ENCODE peak calls at places on chromosomes 5 and 9, in nine cellular contexts. One of them, this sample, is unnamed.

GRCh38 chr9:79185866-79186265 is 385.9 kb upstream of the TLE4 start:
- DNase-seq in WERI-Rb-1: no peak
- DNase-seq in left ventricle myocardium inferior: no peak
- DNase-seq in MG63: no peak
- DNase-seq in fibroblast of lung: peak; percentile 46
- DNase-seq in BE2C: no peak
- DNase-seq in brain microvascular endothelial cell: no peak
- DNase-seq in fibroblast of the aortic adventitia: peak; percentile 83
- DNase-seq in DND-41: no peak
- DNase-seq in this sample: no peak

GRCh38 chr5:129945031-129945430 is 40.8 kb downstream of the CHSY3 start:
- DNase-seq in DND-41: no peak
- DNase-seq in MG63: no peak
- DNase-seq in WERI-Rb-1: no peak
- DNase-seq in fibroblast of the aortic adventitia: peak; percentile 41
- DNase-seq in left ventricle myocardium inferior: no peak
- DNase-seq in BE2C: no peak
- DNase-seq in brain microvascular endothelial cell: peak; percentile 46
- DNase-seq in fibroblast of lung: peak; percentile 49
- DNase-seq in this sample: no peak

GRCh38 chr5:138979684-138980275 is 104.6 kb upstream of the LRRTM2 start:
- DNase-seq in fibroblast of the aortic adventitia: no peak
- DNase-seq in WERI-Rb-1: no peak
- DNase-seq in BE2C: no peak
- DNase-seq in brain microvascular endothelial cell: no peak
- DNase-seq in DND-41: peak; percentile 82
- DNase-seq in fibroblast of lung: no peak
- DNase-seq in MG63: no peak
- DNase-seq in left ventricle myocardium inferior: no peak
- DNase-seq in this sample: no peak

GRCh38 chr5:42779083-42779482 is 22.5 kb downstream of the CCDC152 start:
- DNase-seq in left ventricle myocardium inferior: no peak
- DNase-seq in WERI-Rb-1: no peak
- DNase-seq in fibroblast of the aortic adventitia: no peak
- DNase-seq in brain microvascular endothelial cell: no peak
- DNase-seq in MG63: no peak
- DNase-seq in BE2C: no peak
- DNase-seq in DND-41: no peak
- DNase-seq in fibroblast of lung: no peak
- DNase-seq in this sample: no peak

GRCh38 chr5:151075698-151076331 is 5.0 kb downstream of the TNIP1 start:
- DNase-seq in WERI-Rb-1: no peak
- DNase-seq in fibroblast of the aortic adventitia: no peak
- DNase-seq in left ventricle myocardium inferior: no peak
- DNase-seq in MG63: peak; percentile 39
- DNase-seq in BE2C: no peak
- DNase-seq in fibroblast of lung: no peak
- DNase-seq in brain microvascular endothelial cell: peak; percentile 49
- DNase-seq in DND-41: no peak
- DNase-seq in this sample: no peak

GRCh38 chr5:139711067-139711851 is 63.1 kb downstream of the CXXC5 start:
- DNase-seq in brain microvascular endothelial cell: no peak
- DNase-seq in fibroblast of the aortic adventitia: peak; percentile 27
- DNase-seq in fibroblast of lung: no peak
- DNase-seq in BE2C: peak; percentile 70
- DNase-seq in DND-41: peak; percentile 92
- DNase-seq in WERI-Rb-1: peak; percentile 81
- DNase-seq in left ventricle myocardium inferior: peak; percentile 30
- DNase-seq in MG63: peak; percentile 79
- DNase-seq in this sample: peak; percentile 37

GRCh38 chr5:137751869-137752491 is 2.2 kb downstream of the HNRNPA0 start:
- DNase-seq in fibroblast of lung: peak; percentile 89
- DNase-seq in fibroblast of the aortic adventitia: peak; percentile 91
- DNase-seq in MG63: peak; percentile 39
- DNase-seq in left ventricle myocardium inferior: no peak
- DNase-seq in brain microvascular endothelial cell: peak; percentile 35
- DNase-seq in WERI-Rb-1: peak; percentile 24
- DNase-seq in DND-41: no peak
- DNase-seq in BE2C: peak; percentile 33
- DNase-seq in this sample: peak; percentile 50

GRCh38 chr9:136055715-136056545 is 39.2 kb downstream of the NACC2 start:
- DNase-seq in fibroblast of lung: no peak
- DNase-seq in WERI-Rb-1: no peak
- DNase-seq in left ventricle myocardium inferior: no peak
- DNase-seq in BE2C: peak; percentile 15
- DNase-seq in MG63: no peak
- DNase-seq in DND-41: no peak
- DNase-seq in fibroblast of the aortic adventitia: no peak
- DNase-seq in brain microvascular endothelial cell: no peak
- DNase-seq in this sample: peak; percentile 23

GRCh38 chr5:956941-957729 is 51.5 kb upstream of the NKD2 start:
- DNase-seq in BE2C: no peak
- DNase-seq in DND-41: peak; percentile 71
- DNase-seq in MG63: peak; percentile 96
- DNase-seq in brain microvascular endothelial cell: peak; percentile 40
- DNase-seq in fibroblast of the aortic adventitia: peak; percentile 95
- DNase-seq in fibroblast of lung: peak; percentile 84
- DNase-seq in left ventricle myocardium inferior: no peak
- DNase-seq in WERI-Rb-1: no peak
- DNase-seq in this sample: peak; percentile 69

GRCh38 chr9:75197521-75197920 is 109.2 kb downstream of the OSTF1 start:
- DNase-seq in MG63: no peak
- DNase-seq in DND-41: no peak
- DNase-seq in fibroblast of lung: no peak
- DNase-seq in brain microvascular endothelial cell: peak; percentile 14
- DNase-seq in BE2C: no peak
- DNase-seq in WERI-Rb-1: no peak
- DNase-seq in fibroblast of the aortic adventitia: no peak
- DNase-seq in left ventricle myocardium inferior: no peak
- DNase-seq in this sample: no peak

GRCh38 chr5:110807174-110807573 is 68.4 kb downstream of the SLC25A46 start:
- DNase-seq in left ventricle myocardium inferior: peak; percentile 37
- DNase-seq in BE2C: no peak
- DNase-seq in WERI-Rb-1: no peak
- DNase-seq in fibroblast of the aortic adventitia: peak; percentile 58
- DNase-seq in DND-41: no peak
- DNase-seq in MG63: peak; percentile 42
- DNase-seq in fibroblast of lung: peak; percentile 83
- DNase-seq in brain microvascular endothelial cell: no peak
- DNase-seq in this sample: no peak

GRCh38 chr5:88690619-88691560 is 192.1 kb downstream of the MEF2C start:
- DNase-seq in BE2C: peak; percentile 59
- DNase-seq in DND-41: peak; percentile 9
- DNase-seq in MG63: peak; percentile 61
- DNase-seq in fibroblast of the aortic adventitia: peak; percentile 63
- DNase-seq in brain microvascular endothelial cell: no peak
- DNase-seq in left ventricle myocardium inferior: peak; percentile 66
- DNase-seq in fibroblast of lung: peak; percentile 66
- DNase-seq in WERI-Rb-1: peak; percentile 57
- DNase-seq in this sample: peak; percentile 71

GRCh38 chr5:122144236-122144635 is 14.9 kb downstream of the ZNF474 start:
- DNase-seq in fibroblast of lung: no peak
- DNase-seq in left ventricle myocardium inferior: no peak
- DNase-seq in fibroblast of the aortic adventitia: no peak
- DNase-seq in MG63: no peak
- DNase-seq in DND-41: no peak
- DNase-seq in BE2C: no peak
- DNase-seq in WERI-Rb-1: no peak
- DNase-seq in brain microvascular endothelial cell: no peak
- DNase-seq in this sample: no peak

GRCh38 chr5:103904651-103905050 is 342.1 kb upstream of the NUDT12 start:
- DNase-seq in fibroblast of the aortic adventitia: no peak
- DNase-seq in brain microvascular endothelial cell: no peak
- DNase-seq in left ventricle myocardium inferior: no peak
- DNase-seq in WERI-Rb-1: no peak
- DNase-seq in MG63: no peak
- DNase-seq in DND-41: no peak
- DNase-seq in fibroblast of lung: no peak
- DNase-seq in BE2C: no peak
- DNase-seq in this sample: no peak

GRCh38 chr9:134304712-134305111 is 21.5 kb upstream of the RXRA start:
- DNase-seq in MG63: no peak
- DNase-seq in BE2C: no peak
- DNase-seq in left ventricle myocardium inferior: no peak
- DNase-seq in WERI-Rb-1: no peak
- DNase-seq in brain microvascular endothelial cell: no peak
- DNase-seq in DND-41: no peak
- DNase-seq in fibroblast of lung: no peak
- DNase-seq in fibroblast of the aortic adventitia: no peak
- DNase-seq in this sample: no peak

GRCh38 chr9:15606667-15607472 is 54.0 kb downstream of the CCDC171 start:
- DNase-seq in WERI-Rb-1: no peak
- DNase-seq in MG63: no peak
- DNase-seq in BE2C: no peak
- DNase-seq in DND-41: no peak
- DNase-seq in fibroblast of the aortic adventitia: peak; percentile 66
- DNase-seq in brain microvascular endothelial cell: peak; percentile 42
- DNase-seq in fibroblast of lung: peak; percentile 65
- DNase-seq in left ventricle myocardium inferior: no peak
- DNase-seq in this sample: peak; percentile 62

GRCh38 chr5:89417990-89418820 is 535.2 kb upstream of the MEF2C start:
- DNase-seq in BE2C: no peak
- DNase-seq in fibroblast of the aortic adventitia: no peak
- DNase-seq in left ventricle myocardium inferior: no peak
- DNase-seq in DND-41: no peak
- DNase-seq in brain microvascular endothelial cell: peak; percentile 95
- DNase-seq in MG63: no peak
- DNase-seq in fibroblast of lung: no peak
- DNase-seq in WERI-Rb-1: peak; percentile 11
- DNase-seq in this sample: no peak

GRCh38 chr5:125492977-125493376 is 746.5 kb upstream of the ZNF608 start:
- DNase-seq in DND-41: no peak
- DNase-seq in MG63: peak; percentile 18
- DNase-seq in WERI-Rb-1: no peak
- DNase-seq in brain microvascular endothelial cell: no peak
- DNase-seq in left ventricle myocardium inferior: no peak
- DNase-seq in fibroblast of the aortic adventitia: no peak
- DNase-seq in fibroblast of lung: no peak
- DNase-seq in BE2C: peak; percentile 54
- DNase-seq in this sample: no peak

GRCh38 chr5:80715887-80716286 is 61.1 kb upstream of the DHFR start:
- DNase-seq in WERI-Rb-1: no peak
- DNase-seq in left ventricle myocardium inferior: no peak
- DNase-seq in MG63: no peak
- DNase-seq in DND-41: no peak
- DNase-seq in brain microvascular endothelial cell: no peak
- DNase-seq in fibroblast of the aortic adventitia: no peak
- DNase-seq in BE2C: no peak
- DNase-seq in fibroblast of lung: no peak
- DNase-seq in this sample: no peak
- H3K4me3 ChIP-seq in WERI-Rb-1: no peak overlapping the region
- H3K4me3 ChIP-seq in left ventricle myocardium inferior: no peak overlapping the region
- H3K4me3 ChIP-seq in MG63: no peak overlapping the region
- H3K4me3 ChIP-seq in DND-41: no peak overlapping the region
- H3K4me3 ChIP-seq in brain microvascular endothelial cell: no peak overlapping the region
- H3K4me3 ChIP-seq in fibroblast of the aortic adventitia: no peak overlapping the region
- H3K4me3 ChIP-seq in BE2C: no peak overlapping the region
- H3K4me3 ChIP-seq in fibroblast of lung: no peak overlapping the region
- H3K4me3 ChIP-seq in this sample: no peak overlapping the region

GRCh38 chr9:122226142-122226757 is 2.5 kb downstream of the LHX6 start:
- DNase-seq in fibroblast of the aortic adventitia: no peak
- DNase-seq in MG63: no peak
- DNase-seq in fibroblast of lung: no peak
- DNase-seq in WERI-Rb-1: no peak
- DNase-seq in brain microvascular endothelial cell: no peak
- DNase-seq in BE2C: no peak
- DNase-seq in left ventricle myocardium inferior: no peak
- DNase-seq in DND-41: no peak
- DNase-seq in this sample: no peak

GRCh38 chr9:122227576-122227903 is 1.2 kb downstream of the LHX6 start:
- DNase-seq in DND-41: no peak
- DNase-seq in MG63: no peak
- DNase-seq in fibroblast of the aortic adventitia: no peak
- DNase-seq in BE2C: no peak
- DNase-seq in WERI-Rb-1: no peak
- DNase-seq in left ventricle myocardium inferior: no peak
- DNase-seq in brain microvascular endothelial cell: no peak
- DNase-seq in fibroblast of lung: no peak
- DNase-seq in this sample: no peak

GRCh38 chr9:122228191-122228905 is 409 bp downstream of the LHX6 start:
- DNase-seq in BE2C: no peak
- DNase-seq in WERI-Rb-1: no peak
- DNase-seq in fibroblast of the aortic adventitia: no peak
- DNase-seq in DND-41: no peak
- DNase-seq in left ventricle myocardium inferior: no peak
- DNase-seq in MG63: peak; percentile 9
- DNase-seq in brain microvascular endothelial cell: no peak
- DNase-seq in fibroblast of lung: no peak
- DNase-seq in this sample: no peak

GRCh38 chr9:122225323-122226141 is 3.2 kb downstream of the LHX6 start:
- DNase-seq in MG63: no peak
- DNase-seq in brain microvascular endothelial cell: no peak
- DNase-seq in BE2C: no peak
- DNase-seq in left ventricle myocardium inferior: no peak
- DNase-seq in WERI-Rb-1: no peak
- DNase-seq in fibroblast of lung: no peak
- DNase-seq in DND-41: no peak
- DNase-seq in fibroblast of the aortic adventitia: no peak
- DNase-seq in this sample: no peak

GRCh38 chr9:122226758-122227575 is 1.8 kb downstream of the LHX6 start:
- DNase-seq in BE2C: no peak
- DNase-seq in left ventricle myocardium inferior: no peak
- DNase-seq in DND-41: no peak
- DNase-seq in fibroblast of the aortic adventitia: no peak
- DNase-seq in MG63: no peak
- DNase-seq in WERI-Rb-1: peak; percentile 36
- DNase-seq in fibroblast of lung: no peak
- DNase-seq in brain microvascular endothelial cell: no peak
- DNase-seq in this sample: no peak
- H3K4me3 ChIP-seq in BE2C: no peak overlapping the region
- H3K4me3 ChIP-seq in left ventricle myocardium inferior: peak overlapping the region; percentile 60
- H3K4me3 ChIP-seq in DND-41: no peak overlapping the region
- H3K4me3 ChIP-seq in fibroblast of the aortic adventitia: no peak overlapping the region
- H3K4me3 ChIP-seq in MG63: no peak overlapping the region
- H3K4me3 ChIP-seq in WERI-Rb-1: peak overlapping the region; percentile 34
- H3K4me3 ChIP-seq in fibroblast of lung: no peak overlapping the region
- H3K4me3 ChIP-seq in brain microvascular endothelial cell: no peak overlapping the region
- H3K4me3 ChIP-seq in this sample: no peak overlapping the region

GRCh38 chr9:98977246-98977681 is 33.6 kb downstream of the COL15A1 start:
- DNase-seq in MG63: no peak
- DNase-seq in DND-41: no peak
- DNase-seq in fibroblast of lung: no peak
- DNase-seq in brain microvascular endothelial cell: no peak
- DNase-seq in WERI-Rb-1: no peak
- DNase-seq in left ventricle myocardium inferior: peak; percentile 76
- DNase-seq in fibroblast of the aortic adventitia: no peak
- DNase-seq in BE2C: no peak
- DNase-seq in this sample: no peak
- H3K4me3 ChIP-seq in MG63: no peak overlapping the region
- H3K4me3 ChIP-seq in DND-41: no peak overlapping the region
- H3K4me3 ChIP-seq in fibroblast of lung: no peak overlapping the region
- H3K4me3 ChIP-seq in brain microvascular endothelial cell: no peak overlapping the region
- H3K4me3 ChIP-seq in WERI-Rb-1: no peak overlapping the region
- H3K4me3 ChIP-seq in left ventricle myocardium inferior: no peak overlapping the region
- H3K4me3 ChIP-seq in fibroblast of the aortic adventitia: no peak overlapping the region
- H3K4me3 ChIP-seq in BE2C: no peak overlapping the region
- H3K4me3 ChIP-seq in this sample: no peak overlapping the region

DNA sequence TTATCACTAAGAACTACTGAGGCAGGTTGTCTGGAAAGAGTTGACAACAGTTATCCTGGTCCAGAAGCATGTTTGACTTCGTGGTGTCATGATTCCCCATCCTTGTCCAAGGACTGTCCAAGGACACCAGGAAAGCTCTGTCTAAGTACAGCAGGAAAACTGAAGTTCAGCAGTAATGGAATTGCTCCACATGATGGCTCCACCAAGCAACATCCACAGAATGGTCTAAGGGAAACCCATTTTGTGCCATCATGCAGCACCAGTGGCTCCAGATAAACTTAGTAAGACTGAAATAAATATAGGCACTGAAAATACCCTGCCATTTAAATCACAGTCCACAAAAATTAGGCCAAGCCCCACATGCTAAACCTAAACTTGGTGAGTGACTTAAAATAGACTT is 192.8 kb downstream of the CDH18 start:
- DNase-seq in WERI-Rb-1: peak; percentile 45
- DNase-seq in MG63: no peak
- DNase-seq in DND-41: no peak
- DNase-seq in BE2C: peak; percentile 25
- DNase-seq in fibroblast of the aortic adventitia: peak; percentile 67
- DNase-seq in left ventricle myocardium inferior: no peak
- DNase-seq in brain microvascular endothelial cell: no peak
- DNase-seq in fibroblast of lung: peak; percentile 66
- DNase-seq in this sample: no peak
- H3K4me3 ChIP-seq in WERI-Rb-1: no peak overlapping the region
- H3K4me3 ChIP-seq in MG63: no peak overlapping the region
- H3K4me3 ChIP-seq in DND-41: no peak overlapping the region
- H3K4me3 ChIP-seq in BE2C: no peak overlapping the region
- H3K4me3 ChIP-seq in fibroblast of the aortic adventitia: no peak overlapping the region
- H3K4me3 ChIP-seq in left ventricle myocardium inferior: no peak overlapping the region
- H3K4me3 ChIP-seq in brain microvascular endothelial cell: no peak overlapping the region
- H3K4me3 ChIP-seq in fibroblast of lung: no peak overlapping the region
- H3K4me3 ChIP-seq in this sample: no peak overlapping the region